ENCODE peak calls at places on chromosomes 12 and 14, in five cellular contexts. Y is upper lobe of right lung, A is endodermal cell, F is A549, C is breast epithelium. G is an unnamed sample.

GRCh38 chr12:54479421-54479820 is 6.0 kb upstream of the GTSF1 start:
- DNase-seq in Y (no peak), F (no peak), A (no peak), C (no peak), G (no peak)

GRCh38 chr14:89400529-89400928 is 16.5 kb downstream of the FOXN3 start:
- DNase-seq in A (no peak), F (no peak), Y (no peak), C (no peak), G (no peak)

GRCh38 chr12:51917041-51917590 is 9.8 kb downstream of the ACVRL1 start:
- DNase-seq in C (no peak), F (no peak), A (no peak), Y (peak; percentile 42), G (no peak)

GRCh38 chr12:33588082-33588712 is 148.6 kb upstream of the SYT10 start:
- DNase-seq in C (no peak), F (no peak), Y (no peak), A (peak; percentile 61), G (peak; percentile 83)

GRCh38 chr12:125076103-125076502 is 10.9 kb downstream of the AACS start:
- DNase-seq in F (no peak), Y (no peak), A (no peak), C (no peak), G (no peak)

GRCh38 chr12:14892726-14893442 is 7.2 kb upstream of the MGP start:
- DNase-seq in Y (no peak), F (no peak), A (no peak), C (no peak), G (no peak)

GRCh38 chr12:1325666-1326065 is 268.7 kb downstream of the FBXL14 start:
- DNase-seq in F (no peak), A (no peak), Y (no peak), C (no peak), G (no peak)

GRCh38 chr14:90814806-90815566 is 1.2 kb downstream of the TTC7B start:
- DNase-seq in F (no peak), A (no peak), C (no peak), Y (no peak), G (no peak)

GRCh38 chr12:110107369-110108281 is 16.5 kb upstream of the IFT81 start:
- DNase-seq in A (peak; percentile 63), C (peak; percentile 48), Y (no peak), F (peak; percentile 75), G (peak; percentile 58)

GRCh38 chr12:127235771-127236170 is 1031.2 kb upstream of the TMEM132C start:
- DNase-seq in F (no peak), A (peak; percentile 53), Y (no peak), C (no peak), G (no peak)

GRCh38 chr14:76920572-76921175 is 94.5 kb downstream of the LRRC74A start:
- DNase-seq in A (no peak), F (no peak), C (no peak), Y (no peak), G (no peak)

GRCh38 chr12:19960527-19960926 is 407.8 kb upstream of the PDE3A start:
- DNase-seq in A (no peak), F (no peak), Y (no peak), C (no peak), G (no peak)

GRCh38 chr12:64373204-64373603 is 17.4 kb downstream of the C12orf56 start:
- DNase-seq in C (no peak), Y (no peak), F (no peak), A (no peak), G (no peak)

GRCh38 chr14:72738181-72738611 is 155.7 kb downstream of the DPF3 start:
- DNase-seq in F (no peak), A (no peak), C (no peak), Y (no peak), G (no peak)

GRCh38 chr12:90305379-90305778 is 596.7 kb upstream of the ATP2B1 start:
- DNase-seq in Y (no peak), A (peak; percentile 60), F (no peak), C (peak; percentile 25), G (peak; percentile 70)

GRCh38 chr14:61568572-61569011 is 126.7 kb upstream of the HIF1A start:
- DNase-seq in F (no peak), Y (peak; percentile 72), C (no peak), A (peak; percentile 87), G (no peak)

GRCh38 chr14:29037428-29037827 is 270.8 kb downstream of the FOXG1 start:
- DNase-seq in Y (no peak), A (no peak), F (no peak), C (no peak), G (no peak)

GRCh38 chr14:85566603-85567002 is 36.7 kb downstream of the FLRT2 start:
- DNase-seq in A (no peak), C (no peak), Y (no peak), F (no peak), G (peak; percentile 85)

GRCh38 chr14:71355324-71356201 is 448.3 kb downstream of the PCNX1 start:
- DNase-seq in C (peak; percentile 44), A (no peak), Y (no peak), F (no peak), G (peak; percentile 32)

GRCh38 chr14:35335388-35336092 is 43.4 kb downstream of the PSMA6 start:
- DNase-seq in C (no peak), A (no peak), Y (peak; percentile 71), F (peak; percentile 72), G (no peak)

GRCh38 chr12:3593906-3594305 is 102.9 kb downstream of the PRMT8 start:
- DNase-seq in Y (peak; percentile 31), A (no peak), C (no peak), F (no peak), G (no peak)

GRCh38 chr12:108320503-108321293 is 18.4 kb downstream of the CMKLR1 start:
- DNase-seq in F (no peak), C (no peak), A (peak; percentile 85), Y (no peak), G (no peak)

GRCh38 chr12:4900327-4900726 is 9.4 kb upstream of the KCNA1 start:
- DNase-seq in C (no peak), Y (no peak), F (no peak), A (no peak), G (peak; percentile 5)

GRCh38 chr14:74257078-74257987 is 18.1 kb downstream of the VSX2 start:
- DNase-seq in C (no peak), A (peak; percentile 84), Y (peak; percentile 76), F (peak; percentile 47), G (no peak)

GRCh38 chr12:122489038-122489437 is 11.7 kb downstream of the ZCCHC8 start:
- DNase-seq in A (no peak), Y (no peak), C (no peak), F (no peak), G (no peak)

GRCh38 chr12:19196959-19197630 is 67.6 kb downstream of the PLEKHA5 start:
- DNase-seq in Y (no peak), F (no peak), C (no peak), A (no peak), G (no peak)

GRCh38 chr12:15700595-15700994 is 88.6 kb downstream of the EPS8 start:
- DNase-seq in F (no peak), C (no peak), A (no peak), Y (no peak), G (peak; percentile 82)

GRCh38 chr12:90622431-90622830 is 332.5 kb downstream of the CCER1 start:
- DNase-seq in C (no peak), A (no peak), Y (no peak), F (no peak), G (no peak)

GRCh38 chr12:31207799-31208465 is 118.0 kb downstream of the SINHCAF start:
- DNase-seq in A (no peak), C (no peak), F (no peak), Y (no peak), G (peak; percentile 75)

GRCh38 chr12:4261655-4262054 is 11.9 kb upstream of the CCND2 start:
- DNase-seq in A (no peak), F (no peak), Y (no peak), C (no peak), G (no peak)

GRCh38 chr14:77458249-77458950 is 507 bp downstream of the AHSA1 start:
- DNase-seq in Y (no peak), C (no peak), A (peak; percentile 81), F (peak; percentile 24), G (peak; percentile 21)

GRCh38 chr14:90788031-90788430 is 28.2 kb downstream of the TTC7B start:
- DNase-seq in A (peak; percentile 13), Y (peak; percentile 75), C (no peak), F (no peak), G (no peak)

GRCh38 chr14:100071545-100071944 is 6.3 kb downstream of the EVL start:
- DNase-seq in C (no peak), Y (no peak), F (no peak), A (no peak), G (no peak)

GRCh38 chr14:100067481-100067880 is 2.3 kb downstream of the EVL start:
- DNase-seq in A (no peak), Y (no peak), F (no peak), C (no peak), G (no peak)

GRCh38 chr14:100070310-100070709 is 5.1 kb downstream of the EVL start:
- DNase-seq in A (no peak), F (no peak), C (no peak), Y (no peak), G (no peak)

GRCh38 chr14:100067971-100068959 is 3.0 kb downstream of the EVL start:
- DNase-seq in A (no peak), F (no peak), C (peak; percentile 33), Y (peak; percentile 79), G (peak; percentile 54)

GRCh38 chr14:100069161-100069800 is 4.1 kb downstream of the EVL start:
- DNase-seq in C (no peak), A (no peak), F (no peak), Y (no peak), G (no peak)
- H3K27ac ChIP-seq in C (peak overlapping the region; percentile 70), A (no peak overlapping the region), F (no peak overlapping the region), Y (peak overlapping the region; percentile 80), G (peak overlapping the region; percentile 65)

DNA sequence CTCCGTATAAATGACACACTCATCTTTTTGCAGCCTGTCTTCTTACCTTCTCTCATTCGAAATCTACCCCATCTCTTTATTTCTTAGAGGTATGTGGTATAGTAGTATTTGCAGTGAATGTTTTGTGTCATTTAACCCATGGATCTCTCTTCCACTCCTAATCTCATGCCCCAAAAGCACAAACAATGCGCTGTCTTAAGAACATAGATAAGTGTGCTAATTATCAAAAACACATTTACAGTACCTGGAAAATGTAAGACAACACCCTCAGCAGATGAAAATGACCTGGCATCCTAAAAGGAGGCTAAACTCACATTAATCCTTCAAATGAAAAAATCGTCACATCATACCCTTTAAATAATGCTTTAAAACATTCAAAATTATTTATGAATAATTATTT is 10.7 kb downstream of the USP15 start:
- DNase-seq in Y (no peak), F (no peak), C (no peak), A (no peak), G (no peak)
- H3K4me1 ChIP-seq in Y (peaks cover 73% of the 10 kb centered on the region), F (peaks cover 26% of the 10 kb centered on the region), C (no peaks in the 10 kb centered on the region), A (no peaks in the 10 kb centered on the region), G (peaks cover 31% of the 10 kb centered on the region)

DNA sequence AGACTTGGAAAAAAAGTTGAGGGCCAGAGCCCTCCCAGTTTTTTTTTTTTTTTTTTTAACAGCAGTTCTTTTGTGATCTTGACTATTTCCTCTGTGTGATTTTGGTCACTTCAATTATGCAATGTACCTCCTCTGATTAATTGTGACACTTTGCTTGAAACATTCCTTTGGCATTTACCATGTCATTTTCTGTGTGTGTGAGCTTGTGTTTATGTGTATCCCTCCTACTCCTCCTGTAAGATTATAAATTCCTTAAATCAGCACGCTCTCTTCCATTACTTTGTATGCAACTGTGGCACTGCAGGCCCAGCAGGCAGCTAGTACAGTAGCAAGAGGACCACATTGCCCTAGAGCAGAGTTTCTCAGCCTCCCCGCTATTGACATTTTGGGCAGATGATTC is 33.2 kb upstream of the GALNT16 start:
- DNase-seq in Y (no peak), C (no peak), F (no peak), A (no peak), G (no peak)
- H3K27ac ChIP-seq in Y (no peak overlapping the region), C (no peak overlapping the region), F (no peak overlapping the region), A (no peak overlapping the region), G (no peak overlapping the region)

GRCh38 chr14:63192085-63192484 is 12.2 kb upstream of the RHOJ start:
- DNase-seq in Y (no peak), A (no peak), F (no peak), C (no peak), G (no peak)

GRCh38 chr14:63193236-63193635 is 11.0 kb upstream of the RHOJ start:
- DNase-seq in F (no peak), Y (no peak), C (no peak), A (no peak), G (no peak)
- H3K4me1 ChIP-seq in F (no peaks in the 10 kb centered on the region), Y (no peaks in the 10 kb centered on the region), C (no peaks in the 10 kb centered on the region), A (no peaks in the 10 kb centered on the region), G (peaks cover 3% of the 10 kb centered on the region)

G was measured in foreskin keratinocyte.